ENCODE peak calls at places on chromosomes 3 and 15, in seven cellular contexts. Q is psoas muscle, S is transverse colon, W is right atrium auricular region, E is RWPE1, O is ovary, K is lung. T is an unnamed sample.

GRCh38 chr3:140399853-140400252 is 278.0 kb upstream of the TRIM42 start:
- DNase-seq in W (no peak), K (no peak), S (no peak), O (no peak), E (no peak), Q (no peak), T (no peak)

GRCh38 chr3:52430416-52430810 is 14.5 kb downstream of the SEMA3G start:
- DNase-seq in W (no peak), K (no peak), S (no peak), O (no peak), Q (no peak), E (no peak), T (no peak)

GRCh38 chr15:29331071-29331470 is 61.4 kb upstream of the NSMCE3 start:
- DNase-seq in O (no peak), Q (no peak), K (no peak), E (no peak), W (no peak), S (no peak), T (no peak)

GRCh38 chr3:177124882-177125281 is 72.4 kb downstream of the TBL1XR1 start:
- DNase-seq in W (no peak), O (no peak), K (no peak), E (no peak), S (no peak), Q (no peak), T (no peak)

GRCh38 chr3:99246010-99246654 is 344.6 kb upstream of the DCBLD2 start:
- DNase-seq in E (peak), Q (no peak), S (no peak), O (no peak), W (no peak), K (no peak), T (no peak)

GRCh38 chr3:82274897-82275296 is 513.5 kb upstream of the GBE1 start:
- DNase-seq in W (no peak), K (no peak), E (no peak), Q (no peak), S (no peak), O (no peak), T (no peak)

GRCh38 chr3:141152130-141152529 is 79.5 kb upstream of the PXYLP1 start:
- DNase-seq in W (no peak), E (no peak), Q (no peak), S (no peak), K (no peak), O (no peak), T (no peak)

GRCh38 chr15:92749172-92749571 is 93.6 kb upstream of the FAM174B start:
- DNase-seq in Q (no peak), E (no peak), W (no peak), O (no peak), S (no peak), K (no peak), T (no peak)

GRCh38 chr3:59764131-59764530 is 714.3 kb upstream of the CFAP20DC start:
- DNase-seq in K (no peak), S (no peak), Q (no peak), E (no peak), O (no peak), W (no peak), T (no peak)

GRCh38 chr3:116367761-116368395 is 77.4 kb downstream of the LSAMP start:
- DNase-seq in E (no peak), W (no peak), O (no peak), Q (no peak), K (no peak), S (no peak), T (no peak)

GRCh38 chr3:88912294-88913014 is 195.0 kb upstream of the EPHA3 start:
- DNase-seq in O (no peak), S (no peak), Q (no peak), K (no peak), W (no peak), E (no peak), T (no peak)

GRCh38 chr3:45792516-45793172 is 3.7 kb downstream of the SLC6A20 start:
- DNase-seq in W (peak), K (no peak), E (no peak), Q (no peak), O (no peak), S (no peak), T (no peak)

GRCh38 chr3:123799544-123800351 is 84.4 kb downstream of the MYLK start:
- DNase-seq in Q (no peak), E (peak), K (no peak), W (no peak), S (peak), O (no peak), T (no peak)

GRCh38 chr3:84755860-84756259 is 202.9 kb upstream of the CADM2 start:
- DNase-seq in O (no peak), S (no peak), Q (peak), K (no peak), W (no peak), E (no peak), T (no peak)

GRCh38 chr3:99503350-99503749 is 135.0 kb upstream of the COL8A1 start:
- DNase-seq in S (no peak), O (no peak), K (no peak), Q (peak), E (no peak), W (no peak), T (no peak)

GRCh38 chr15:31215490-31216209 is 111.0 kb upstream of the KLF13 start:
- DNase-seq in E (peak), S (peak), K (peak), O (peak), Q (peak), W (peak), T (peak)
- TF ChIP-seq CTCF in E (peak), S (peak), K (peak), O (peak), Q (peak), W (peak), T (peak)

GRCh38 chr15:48336940-48337339 is 5.7 kb downstream of the DUT start:
- DNase-seq in S (no peak), K (no peak), Q (no peak), W (no peak), O (no peak), E (peak), T (peak)
- TF ChIP-seq CTCF in S (no peak), K (no peak), Q (no peak), W (no peak), O (no peak), E (peak), T (peak)

GRCh38 chr15:68373028-68373427 is 58.9 kb downstream of the ITGA11 start:
- DNase-seq in S (no peak), E (no peak), Q (no peak), K (no peak), O (no peak), W (peak), T (no peak)

GRCh38 chr15:68370768-68371151 is 61.2 kb downstream of the ITGA11 start:
- DNase-seq in Q (no peak), W (no peak), S (no peak), O (peak), K (no peak), E (no peak), T (no peak)

GRCh38 chr15:68371851-68372250 is 60.1 kb downstream of the ITGA11 start:
- DNase-seq in E (no peak), O (peak), K (no peak), W (no peak), S (no peak), Q (no peak), T (no peak)

GRCh38 chr15:68371160-68371559 is 60.8 kb downstream of the ITGA11 start:
- DNase-seq in W (no peak), K (no peak), Q (no peak), S (no peak), E (no peak), O (peak), T (no peak)

DNA sequence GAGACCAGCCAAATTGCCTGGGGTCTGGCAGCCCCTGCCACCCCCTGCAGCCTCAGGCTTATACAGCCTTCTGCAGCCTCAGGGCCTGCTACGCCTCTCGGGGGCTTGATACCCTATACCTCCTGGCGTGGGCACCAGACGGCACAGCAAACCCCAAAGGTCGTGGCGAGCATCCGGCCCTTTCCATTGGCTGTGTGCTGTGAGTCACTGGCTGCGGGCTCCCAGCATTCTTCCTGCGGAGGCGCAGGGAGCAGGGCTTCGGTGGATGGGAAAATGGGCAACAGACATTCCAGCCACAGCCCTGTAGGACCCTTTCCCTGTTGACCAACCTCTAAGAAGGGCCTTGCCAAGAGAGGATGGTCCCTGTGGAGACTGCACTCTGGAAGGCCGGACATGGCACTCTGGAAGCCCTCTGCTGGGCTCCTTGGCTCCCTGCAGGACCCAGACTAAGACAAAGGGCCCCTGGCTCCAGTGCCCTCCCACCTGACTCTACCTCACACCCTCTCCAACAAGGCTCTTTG is 59.6 kb downstream of the ITGA11 start:
- DNase-seq in S (no peak), W (peak), E (peak), O (peak), K (no peak), Q (no peak), T (no peak)
- TF ChIP-seq CTCF in S (peak), W (peak), E (peak), O (no peak), K (no peak), Q (peak), T (no peak)

GRCh38 chr3:94990952-94991705 is 928.3 kb downstream of the NSUN3 start:
- DNase-seq in W (no peak), E (no peak), O (no peak), Q (no peak), S (no peak), K (no peak), T (no peak)
- TF ChIP-seq CTCF in W (no peak), E (no peak), O (no peak), Q (no peak), S (no peak), K (no peak), T (no peak)